ENCODE peak calls at places on chromosomes 7 and 10, in nine cellular contexts. V is dorsolateral prefrontal cortex; I is CD8-positive, alpha-beta T cell; Z is psoas muscle; H is cardiac muscle cell; X is GM12878; P is mammary epithelial cell; Y is colonic mucosa; A is mucosa of descending colon. T is an unnamed sample.

GRCh38 chr7:101691822-101692384 is 62.8 kb upstream of the MYL10 start:
- DNase-seq in V (no peak), H (no peak), I (no peak), A (peak), X (no peak), Y (peak), Z (no peak), P (no peak), T (no peak)

GRCh38 chr7:108016841-108017775 is 14.1 kb upstream of the LAMB1 start:
- DNase-seq in P (peak), X (no peak), Z (no peak), H (peak), Y (no peak), A (no peak), I (no peak), V (no peak), T (no peak)

GRCh38 chr7:105924950-105925349 is 38.1 kb upstream of the CDHR3 start:
- DNase-seq in H (no peak), Z (no peak), I (no peak), P (no peak), Y (no peak), A (no peak), X (peak), V (no peak), T (peak)

GRCh38 chr7:150363872-150364271 is 4.8 kb upstream of the REPIN1 start:
- DNase-seq in I (no peak), X (no peak), Z (no peak), V (no peak), H (no peak), A (no peak), Y (no peak), P (no peak), T (no peak)

GRCh38 chr10:52486840-52487611 is 172.9 kb downstream of the DKK1 start:
- DNase-seq in Z (no peak), X (no peak), Y (no peak), A (no peak), P (peak), H (peak), I (no peak), V (no peak), T (no peak)

GRCh38 chr7:134761206-134761786 is 18.1 kb upstream of the CALD1 start:
- DNase-seq in A (no peak), V (no peak), P (no peak), H (peak), Y (no peak), I (no peak), Z (no peak), X (no peak), T (no peak)

GRCh38 chr7:7786595-7786994 is 68.2 kb upstream of the RPA3 start:
- DNase-seq in V (no peak), Y (no peak), A (no peak), Z (no peak), P (no peak), H (no peak), X (no peak), I (no peak), T (no peak)

GRCh38 chr7:82051641-82052040 is 281.8 kb upstream of the HGF start:
- DNase-seq in A (no peak), I (no peak), Z (no peak), P (no peak), X (no peak), H (peak), V (no peak), Y (no peak), T (no peak)

GRCh38 chr7:21352540-21353387 is 75.1 kb upstream of the SP4 start:
- DNase-seq in X (peak), H (no peak), I (no peak), P (no peak), A (no peak), Y (no peak), Z (no peak), V (no peak), T (peak)

GRCh38 chr7:150857276-150858055 is 5.1 kb downstream of the AOC1 start:
- DNase-seq in P (no peak), Z (no peak), I (peak), A (no peak), H (no peak), V (no peak), Y (peak), X (no peak), T (no peak)

GRCh38 chr7:105389090-105389650 is 449 bp upstream of the SRPK2 start:
- DNase-seq in P (peak), H (peak), Y (peak), A (no peak), V (no peak), X (no peak), I (peak), Z (peak), T (no peak)

GRCh38 chr10:110455440-110455839 is 42.3 kb upstream of the DUSP5 start:
- DNase-seq in Y (no peak), H (no peak), A (no peak), P (no peak), Z (no peak), I (no peak), X (no peak), V (no peak), T (no peak)

GRCh38 chr10:77360121-77360520 is 277.5 kb downstream of the KCNMA1 start:
- DNase-seq in V (no peak), A (no peak), I (no peak), Z (no peak), H (no peak), X (no peak), Y (no peak), P (peak), T (no peak)

GRCh38 chr10:15419279-15419874 is 48.3 kb upstream of the FAM171A1 start:
- DNase-seq in A (no peak), Y (peak), X (no peak), I (no peak), Z (no peak), P (peak), H (peak), V (no peak), T (peak)

DNA sequence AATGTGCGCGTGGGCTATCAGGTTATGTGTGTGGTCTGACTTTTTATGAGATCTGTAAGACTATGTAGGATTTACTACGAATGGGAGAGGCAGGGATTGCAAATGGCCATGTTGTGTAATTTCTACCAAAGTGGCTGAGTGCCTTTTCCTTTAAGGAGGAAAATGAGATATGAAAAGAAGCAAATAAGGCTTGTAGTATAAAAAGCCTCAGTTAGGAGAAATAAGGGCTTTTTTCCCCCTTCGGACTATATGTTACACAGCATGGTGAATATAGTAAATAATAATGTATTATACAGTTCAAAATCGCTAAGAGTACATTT is 447 bp upstream of the GPAM start:
- DNase-seq in V (no peak), X (no peak), H (no peak), A (no peak), Y (no peak), Z (no peak), I (no peak), P (no peak), T (no peak)
- H3K4me3 ChIP-seq in V (peak), X (peak), H (peak), A (peak), Y (peak), Z (peak), I (peak), P (peak), T (peak)

GRCh38 chr10:84966708-84967441 is 638.5 kb downstream of the CCSER2 start:
- DNase-seq in H (no peak), Z (no peak), X (no peak), P (no peak), V (no peak), Y (no peak), A (no peak), I (no peak), T (no peak)
- TF ChIP-seq CTCF in H (no peak), Z (no peak), X (no peak), P (no peak), V (no peak), Y (no peak), A (no peak), I (no peak), T (no peak)

GRCh38 chr10:11505636-11506035 is 105.8 kb downstream of the USP6NL start:
- DNase-seq in I (no peak), H (no peak), A (no peak), Z (no peak), V (no peak), X (no peak), Y (no peak), P (no peak), T (no peak)
- H3K4me3 ChIP-seq in I (no peak), H (no peak), A (no peak), Z (no peak), V (no peak), X (no peak), Y (no peak), P (no peak), T (no peak)

GRCh38 chr10:98485959-98486358 is 39.2 kb upstream of the HPS1 start:
- DNase-seq in I (no peak), H (peak), A (no peak), V (no peak), Z (no peak), Y (no peak), P (peak), X (no peak), T (no peak)

GRCh38 chr10:98488669-98489430 is 42.1 kb upstream of the HPS1 start:
- DNase-seq in A (no peak), X (no peak), V (no peak), I (no peak), Z (peak), P (peak), Y (no peak), H (peak), T (no peak)

GRCh38 chr10:98486421-98486820 is 39.7 kb upstream of the HPS1 start:
- DNase-seq in H (peak), Y (no peak), P (peak), A (no peak), V (no peak), X (no peak), I (no peak), Z (no peak), T (no peak)

GRCh38 chr10:98489561-98490481 is 43.1 kb upstream of the HPS1 start:
- DNase-seq in I (no peak), Z (peak), P (peak), Y (no peak), V (no peak), X (no peak), A (no peak), H (no peak), T (no peak)

GRCh38 chr10:98487692-98488091 is 41.0 kb upstream of the HPS1 start:
- DNase-seq in H (no peak), I (no peak), A (no peak), V (no peak), Z (no peak), Y (no peak), X (no peak), P (no peak), T (no peak)
- TF ChIP-seq CTCF in H (no peak), I (no peak), A (no peak), V (no peak), Z (no peak), Y (no peak), X (no peak), P (no peak), T (peak)

GRCh38 chr7:126799541-126799940 is 453.2 kb downstream of the GRM8 start:
- DNase-seq in V (no peak), A (no peak), X (no peak), Z (no peak), Y (no peak), I (no peak), H (no peak), P (peak), T (no peak)
- H3K4me3 ChIP-seq in V (no peak), A (no peak), X (no peak), Z (no peak), Y (no peak), I (no peak), H (no peak), P (no peak), T (no peak)

GRCh38 chr10:43138757-43139241 is 554 bp downstream of the CSGALNACT2 start:
- DNase-seq in P (peak), A (no peak), V (no peak), Y (no peak), I (peak), Z (no peak), H (peak), X (no peak), T (no peak)
- TF ChIP-seq CTCF in P (no peak), A (no peak), V (no peak), Y (no peak), I (no peak), Z (no peak), H (no peak), X (no peak), T (no peak)

GRCh38 chr10:100006241-100006886 is 3.4 kb downstream of the DNMBP start:
- DNase-seq in V (no peak), A (no peak), P (peak), H (peak), Z (no peak), X (peak), Y (no peak), I (no peak), T (no peak)
- H3K4me3 ChIP-seq in V (no peak), A (no peak), P (no peak), H (no peak), Z (peak), X (peak), Y (no peak), I (no peak), T (peak)

GRCh38 chr7:158355456-158356065 is 232.1 kb downstream of the PTPRN2 start:
- DNase-seq in I (peak), H (no peak), V (no peak), Z (no peak), Y (peak), P (no peak), X (no peak), A (no peak), T (no peak)
- TF ChIP-seq CTCF in I (no peak), H (no peak), V (no peak), Z (no peak), Y (no peak), P (no peak), X (no peak), A (no peak), T (no peak)

GRCh38 chr10:11993834-11994468 is 48.7 kb downstream of the UPF2 start:
- DNase-seq in I (no peak), Z (no peak), Y (no peak), P (no peak), X (peak), H (no peak), A (no peak), V (no peak), T (no peak)
- H3K4me3 ChIP-seq in I (no peak), Z (no peak), Y (no peak), P (no peak), X (no peak), H (no peak), A (no peak), V (no peak), T (no peak)